ENCODE peak calls at places on chromosomes 2 and 18, in seven cellular contexts. G, N, A, B, W, C and X are unnamed samples.

GRCh38 chr2:127640082-127641072 is 5.6 kb upstream of the GPR17 start:
- DNase-seq in C (no peak), A (no peak), W (no peak), N (peak; percentile 44), B (no peak), G (no peak), X (no peak)

GRCh38 chr2:33476793-33477190 is 343 bp downstream of the RASGRP3 start:
- DNase-seq in G (no peak), A (no peak), N (no peak), B (no peak), C (no peak), W (no peak), X (no peak)

GRCh38 chr2:105081006-105081701 is 43.3 kb downstream of the MRPS9 start:
- DNase-seq in A (no peak), W (no peak), G (no peak), B (no peak), N (no peak), C (no peak), X (no peak)

GRCh38 chr2:173652311-173652710 is 297.6 kb downstream of the CDCA7 start:
- DNase-seq in N (peak; percentile 46), B (no peak), G (no peak), C (no peak), W (no peak), A (no peak), X (no peak)

GRCh38 chr2:17822452-17823117 is 6.3 kb downstream of the MSGN1 start:
- DNase-seq in C (no peak), B (no peak), N (no peak), A (no peak), W (no peak), G (no peak), X (no peak)

GRCh38 chr2:220215785-220216184 is 588.4 kb downstream of the SLC4A3 start:
- DNase-seq in A (no peak), C (no peak), G (no peak), W (no peak), B (no peak), N (no peak), X (no peak)

GRCh38 chr2:145484443-145485086 is 964.6 kb upstream of the ZEB2 start:
- DNase-seq in C (no peak), A (peak; percentile 10), W (no peak), G (no peak), N (no peak), B (no peak), X (no peak)

GRCh38 chr2:71619230-71619741 is 165.9 kb downstream of the DYSF start:
- DNase-seq in B (peak; percentile 8), G (peak; percentile 32), W (no peak), N (no peak), C (no peak), A (no peak), X (peak; percentile 77)

GRCh38 chr2:134244091-134244490 is 9.8 kb upstream of the MGAT5 start:
- DNase-seq in W (no peak), N (no peak), G (no peak), B (no peak), C (no peak), A (no peak), X (no peak)

GRCh38 chr2:192499476-192499875 is 304.7 kb upstream of the TMEFF2 start:
- DNase-seq in A (no peak), C (no peak), G (no peak), W (no peak), B (no peak), N (no peak), X (no peak)

GRCh38 chr2:36562245-36562644 is 35.7 kb downstream of the FEZ2 start:
- DNase-seq in N (no peak), G (no peak), C (no peak), A (no peak), B (no peak), W (no peak), X (no peak)

GRCh38 chr18:44098551-44099098 is 582.1 kb upstream of the SETBP1 start:
- DNase-seq in C (peak; percentile 20), A (no peak), B (no peak), W (no peak), G (no peak), N (no peak), X (no peak)

GRCh38 chr18:59454909-59455727 is 96.1 kb upstream of the LMAN1 start:
- DNase-seq in B (no peak), C (no peak), W (no peak), A (no peak), G (no peak), N (no peak), X (no peak)

GRCh38 chr2:209259767-209260166 is 164.1 kb upstream of the MAP2 start:
- DNase-seq in W (no peak), G (no peak), N (peak; percentile 30), C (no peak), B (no peak), A (no peak), X (no peak)

GRCh38 chr2:60838481-60838880 is 42.9 kb upstream of the REL start:
- DNase-seq in G (no peak), B (no peak), W (no peak), A (no peak), C (no peak), N (no peak), X (no peak)

GRCh38 chr2:81196383-81196851 is 891.9 kb upstream of the LRRTM1 start:
- DNase-seq in W (no peak), N (no peak), A (no peak), C (no peak), B (no peak), G (no peak), X (peak; percentile 84)

GRCh38 chr18:77866309-77866708 is 616.7 kb downstream of the GALR1 start:
- DNase-seq in G (no peak), A (no peak), W (no peak), B (no peak), N (no peak), C (no peak), X (no peak)

GRCh38 chr2:174730530-174731018 is 33.7 kb downstream of the CHRNA1 start:
- DNase-seq in A (no peak), N (no peak), G (no peak), B (no peak), W (no peak), C (no peak), X (no peak)

GRCh38 chr2:174728096-174728495 is 36.2 kb downstream of the CHRNA1 start:
- DNase-seq in B (no peak), N (no peak), W (no peak), A (no peak), C (no peak), G (no peak), X (no peak)

GRCh38 chr2:174729797-174730529 is 34.3 kb downstream of the CHRNA1 start:
- DNase-seq in G (no peak), A (no peak), W (no peak), C (no peak), B (no peak), N (no peak), X (no peak)
- TF ChIP-seq CTCF in G (no peak), A (no peak), W (no peak), C (no peak), B (no peak), N (no peak), X (no peak)

DNA sequence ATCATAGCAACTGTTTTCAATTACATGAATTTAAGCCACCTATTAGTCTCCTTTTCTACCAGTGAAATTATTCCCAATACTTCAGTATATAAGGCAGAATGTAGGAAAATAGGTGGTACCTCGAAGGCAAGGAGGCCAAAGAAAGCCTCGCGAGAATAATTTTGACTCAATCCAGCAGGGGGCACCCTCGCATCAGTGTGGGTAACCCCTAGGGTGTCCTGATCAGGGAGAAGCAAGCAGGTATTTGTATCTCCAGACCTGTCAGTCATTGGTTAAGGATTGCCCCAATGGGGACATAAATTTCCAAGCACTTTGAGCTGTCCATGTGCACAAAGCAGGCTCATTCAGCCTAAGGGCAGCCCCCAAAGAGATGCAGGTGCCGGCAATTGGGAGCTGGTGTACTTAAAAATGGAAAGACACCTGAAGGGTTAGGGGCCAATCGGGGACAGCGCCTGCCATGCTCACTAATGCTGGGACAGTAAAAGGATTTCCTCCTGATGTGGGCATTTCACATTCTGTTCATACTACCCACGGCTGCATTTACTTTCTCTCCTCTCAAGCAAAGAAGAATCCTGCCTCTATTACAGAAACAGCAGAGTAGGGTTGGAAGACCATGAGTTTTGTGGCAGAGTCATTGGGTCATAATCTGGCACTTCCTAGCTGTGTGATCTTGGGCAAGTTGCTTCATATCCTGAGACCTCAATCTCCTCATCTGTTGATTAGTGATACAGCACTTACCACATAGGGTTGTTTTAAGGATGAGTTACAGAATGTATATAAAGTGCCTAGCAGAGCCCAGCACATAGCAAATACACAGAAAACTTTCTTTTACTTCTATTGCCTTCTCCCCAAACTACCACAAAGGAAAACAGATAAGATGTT is 136.1 kb downstream of the ICOS start:
- DNase-seq in B (peak; percentile 11), N (peak; percentile 11), G (no peak), C (no peak), W (no peak), A (peak; percentile 38), X (no peak)
- TF ChIP-seq CTCF in B (peak; percentile 58), N (peak; percentile 63), G (peak; percentile 24), C (no peak), W (no peak), A (peak; percentile 48), X (peak; percentile 57)

GRCh38 chr2:181454990-181455520 is 2.1 kb upstream of the ITGA4 start:
- DNase-seq in G (no peak), A (no peak), W (no peak), C (no peak), B (no peak), N (no peak), X (no peak)

GRCh38 chr2:181458881-181459280 is 1.7 kb downstream of the ITGA4 start:
- DNase-seq in N (no peak), B (no peak), W (no peak), G (no peak), A (no peak), C (no peak), X (no peak)

GRCh38 chr2:181456660-181457120 is 496 bp upstream of the ITGA4 start:
- DNase-seq in B (no peak), A (no peak), G (peak; percentile 65), C (peak; percentile 16), N (no peak), W (no peak), X (peak; percentile 68)

GRCh38 chr2:181457741-181458425 is 697 bp downstream of the ITGA4 start:
- DNase-seq in C (peak; percentile 16), G (peak; percentile 59), W (no peak), B (peak; percentile 10), N (no peak), A (no peak), X (peak; percentile 82)

GRCh38 chr2:181457121-181457740 is at the start of gene ITGA4:
- DNase-seq in C (peak; percentile 61), W (peak; percentile 53), A (no peak), G (peak; percentile 77), N (no peak), B (peak; percentile 71), X (peak; percentile 94)
- TF ChIP-seq CTCF in C (peak; percentile 35), W (peak; percentile 62), A (no peak), G (peak; percentile 42), N (peak; percentile 64), B (peak; percentile 84), X (peak; percentile 94)

DNA sequence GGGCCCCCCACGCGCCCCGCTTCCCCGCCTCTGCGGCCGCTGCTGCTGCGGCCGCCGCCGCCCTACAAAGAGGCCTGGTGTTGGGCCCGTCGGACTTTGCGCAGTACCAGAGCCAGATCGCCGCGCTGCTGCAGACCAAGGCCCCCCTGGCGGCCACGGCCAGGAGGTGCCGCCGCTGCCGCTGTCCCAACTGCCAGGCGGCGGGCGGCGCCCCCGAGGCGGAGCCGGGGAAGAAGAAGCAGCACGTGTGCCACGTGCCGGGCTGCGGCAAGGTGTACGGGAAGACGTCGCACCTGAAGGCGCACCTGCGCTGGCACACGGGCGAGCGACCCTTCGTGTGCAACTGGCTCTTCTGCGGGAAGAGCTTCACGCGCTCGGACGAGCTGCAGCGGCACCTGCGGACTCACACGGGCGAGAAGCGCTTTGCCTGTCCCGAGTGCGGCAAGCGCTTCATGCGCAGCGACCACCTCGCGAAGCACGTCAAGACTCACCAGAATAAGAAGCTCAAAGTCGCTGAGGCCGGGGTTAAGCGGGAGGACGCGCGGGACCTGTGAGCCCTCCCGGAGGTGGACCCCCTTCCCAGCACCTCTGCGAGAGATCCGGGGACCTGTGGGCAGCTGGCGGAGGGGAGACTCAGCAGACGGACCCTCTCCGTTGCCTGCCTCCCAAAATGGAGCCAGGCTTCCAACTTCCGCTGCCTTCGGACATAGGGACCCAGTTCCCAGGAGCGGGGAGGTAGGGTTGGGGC is 1.9 kb downstream of the SP5 start:
- DNase-seq in A (no peak), W (peak; percentile 48), N (peak; percentile 69), B (peak; percentile 59), G (peak; percentile 73), C (peak; percentile 32), X (no peak)
- TF ChIP-seq CTCF in A (no peak), W (peak; percentile 83), N (peak; percentile 70), B (peak; percentile 74), G (peak; percentile 44), C (peak; percentile 39), X (peak; percentile 69)